ENCODE peak calls at places on chromosomes 11 and 22, in five cellular contexts. N, P, V, M and K are unnamed samples.

GRCh38 chr11:62146476-62147200 is 22.8 kb downstream of the INCENP start:
- DNase-seq in P (no peak), N (no peak), M (peak), V (no peak), K (no peak)

GRCh38 chr11:69508974-69509373 is 27.5 kb downstream of the LINC01488 start:
- DNase-seq in V (no peak), N (no peak), P (no peak), M (no peak), K (no peak)

GRCh38 chr11:65982824-65983588 is 19.0 kb downstream of the EIF1AD start:
- DNase-seq in V (no peak), P (no peak), M (no peak), N (no peak), K (no peak)

GRCh38 chr11:64560139-64560771 is 30.8 kb upstream of the SLC22A12 start:
- DNase-seq in M (peak), P (no peak), N (no peak), V (no peak), K (no peak)

GRCh38 chr22:43740587-43741270 is 71.4 kb downstream of the EFCAB6 start:
- DNase-seq in N (no peak), M (no peak), V (no peak), P (no peak), K (no peak)

GRCh38 chr11:118922745-118923627 is 2.7 kb downstream of the BCL9L start:
- DNase-seq in M (peak), N (no peak), V (no peak), P (no peak), K (no peak)

GRCh38 chr11:91700854-91701253 is 523.8 kb upstream of the FAT3 start:
- DNase-seq in M (no peak), V (no peak), N (no peak), P (no peak), K (no peak)

GRCh38 chr22:41848468-41848867 is 15.6 kb downstream of the SREBF2 start:
- DNase-seq in V (no peak), P (no peak), M (no peak), N (no peak), K (no peak)

GRCh38 chr11:75063732-75064314 is 32.9 kb downstream of the OR2AT4 start:
- DNase-seq in P (no peak), M (no peak), N (no peak), V (no peak), K (no peak)

GRCh38 chr11:115555336-115556090 is 51.3 kb upstream of the CADM1 start:
- DNase-seq in V (no peak), N (no peak), P (no peak), M (no peak), K (no peak)

GRCh38 chr22:45058622-45058912 is 48.8 kb upstream of the PHF21B start:
- DNase-seq in M (no peak), N (no peak), V (no peak), P (no peak), K (no peak)

GRCh38 chr11:44133335-44133946 is 38.0 kb downstream of the EXT2 start:
- DNase-seq in N (no peak), M (no peak), V (no peak), P (peak), K (peak)

GRCh38 chr11:100515087-100515486 is 172.0 kb upstream of the ARHGAP42 start:
- DNase-seq in P (no peak), N (peak), M (peak), V (no peak), K (no peak)

GRCh38 chr11:19374189-19374588 is 133.4 kb upstream of the E2F8 start:
- DNase-seq in P (no peak), N (peak), V (no peak), M (no peak), K (no peak)

GRCh38 chr11:130721736-130722135 is 194.5 kb downstream of the SNX19 start:
- DNase-seq in N (no peak), P (no peak), V (no peak), M (no peak), K (no peak)

GRCh38 chr11:27524155-27524554 is 17.6 kb upstream of the LIN7C start:
- DNase-seq in N (peak), V (no peak), M (peak), P (no peak), K (no peak)

GRCh38 chr11:597166-597725 is 18.5 kb downstream of the IRF7 start:
- DNase-seq in P (no peak), M (peak), N (no peak), V (no peak), K (no peak)